ENCODE peak calls at places on chromosomes 7 and 10, in five cellular contexts. R is HepG2, Y is H1, V is HCT116, U is K562. G is an unnamed sample.

GRCh38 chr7:77537595-77538185 is 595 bp downstream of the PTPN12 start:
- DNase-seq in R (peak), Y (no peak), V (no peak), U (peak), G (no peak)

GRCh38 chr7:55348502-55348901 is 16.6 kb upstream of the LANCL2 start:
- DNase-seq in R (no peak), Y (no peak), V (no peak), U (no peak), G (no peak)

GRCh38 chr7:351256-351655 is 61.3 kb downstream of the FOXL3 start:
- DNase-seq in R (no peak), Y (no peak), V (no peak), U (no peak), G (no peak)

GRCh38 chr7:141864765-141865447 is 23.6 kb upstream of the PRSS37 start:
- DNase-seq in R (no peak), Y (no peak), V (no peak), U (no peak), G (no peak)

GRCh38 chr7:41685684-41686083 is 17.2 kb downstream of the INHBA start:
- DNase-seq in R (no peak), Y (no peak), V (no peak), U (no peak), G (no peak)

GRCh38 chr10:15123749-15124184 is 26.6 kb downstream of the RPP38 start:
- DNase-seq in R (no peak), Y (no peak), V (no peak), U (no peak), G (no peak)

GRCh38 chr7:29146082-29146706 is at the start of gene CPVL:
- DNase-seq in R (peak), Y (peak), V (peak), U (peak), G (no peak)

GRCh38 chr7:130135208-130136205 is 65.2 kb downstream of the KLHDC10 start:
- DNase-seq in R (no peak), Y (no peak), V (no peak), U (peak), G (no peak)

GRCh38 chr7:127888411-127888810 is 142.8 kb downstream of the LRRC4 start:
- DNase-seq in R (no peak), Y (no peak), V (no peak), U (no peak), G (no peak)

GRCh38 chr10:3480281-3480999 is 304.6 kb downstream of the KLF6 start:
- DNase-seq in R (no peak), Y (no peak), V (no peak), U (no peak), G (no peak)

GRCh38 chr10:43901302-43901701 is 252.6 kb upstream of the ZNF32 start:
- DNase-seq in R (no peak), Y (no peak), V (no peak), U (no peak), G (no peak)

GRCh38 chr7:128351296-128352123 is 7.8 kb upstream of the RBM28 start:
- DNase-seq in R (no peak), Y (peak), V (no peak), U (no peak), G (no peak)

GRCh38 chr7:129095258-129095657 is 40.3 kb upstream of the TNPO3 start:
- DNase-seq in R (no peak), Y (no peak), V (no peak), U (no peak), G (peak)

GRCh38 chr10:114526497-114527238 is 122.4 kb upstream of the AFAP1L2 start:
- DNase-seq in R (peak), Y (peak), V (peak), U (peak), G (peak)

GRCh38 chr10:120587061-120587460 is 130.0 kb downstream of the PLPP4 start:
- DNase-seq in R (no peak), Y (no peak), V (no peak), U (no peak), G (no peak)

GRCh38 chr10:49093922-49094321 is 21.4 kb downstream of the VSTM4 start:
- DNase-seq in R (no peak), Y (no peak), V (no peak), U (no peak), G (no peak)

GRCh38 chr7:47422631-47423030 is 159.3 kb downstream of the TNS3 start:
- DNase-seq in R (no peak), Y (no peak), V (no peak), U (no peak), G (no peak)

GRCh38 chr7:80634505-80634904 is 3.9 kb upstream of the CD36 start:
- DNase-seq in R (peak), Y (no peak), V (no peak), U (no peak), G (no peak)

GRCh38 chr7:1569833-1570632 is at the start of gene PSMG3:
- DNase-seq in R (peak), Y (peak), V (peak), U (peak), G (peak)
- H3K4me2 ChIP-seq in R (peak), Y (peak), V (peak), U (peak), G (peak)

GRCh38 chr10:103241262-103242011 is 4.2 kb upstream of the RPEL1 start:
- DNase-seq in R (peak), Y (no peak), V (peak), U (no peak), G (no peak)
- TF ChIP-seq ATF3 in R (no peak), Y (no peak), V (no peak), U (no peak), G (no peak)

GRCh38 chr10:78515037-78515872 is 481.6 kb downstream of the RPS24 start:
- DNase-seq in R (no peak), Y (peak), V (no peak), U (no peak), G (no peak)

GRCh38 chr10:78516236-78516635 is 482.6 kb downstream of the RPS24 start:
- DNase-seq in R (no peak), Y (peak), V (no peak), U (no peak), G (no peak)

GRCh38 chr10:78514459-78514858 is 480.8 kb downstream of the RPS24 start:
- DNase-seq in R (no peak), Y (peak), V (no peak), U (no peak), G (no peak)

GRCh38 chr10:78516741-78517140 is 483.1 kb downstream of the RPS24 start:
- DNase-seq in R (no peak), Y (peak), V (no peak), U (no peak), G (no peak)

DNA sequence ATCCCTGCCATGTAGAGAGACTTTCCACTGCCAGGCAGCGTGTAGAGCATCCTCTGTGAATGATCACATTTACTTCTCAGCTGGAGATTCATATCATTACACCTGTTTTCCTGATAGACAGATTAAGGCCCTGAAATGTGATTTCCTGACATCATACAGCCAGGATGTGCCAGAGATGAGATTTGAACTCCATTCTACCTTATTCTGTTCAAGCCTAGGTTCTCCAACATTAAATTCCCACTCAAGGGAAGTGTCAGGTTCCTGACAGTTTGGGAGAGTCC is 482.1 kb downstream of the RPS24 start:
- DNase-seq in R (no peak), Y (no peak), V (no peak), U (no peak), G (no peak)
- H3K4me2 ChIP-seq in R (no peak), Y (no peak), V (peak), U (no peak), G (no peak)

GRCh38 chr10:119283818-119284217 is 76.4 kb downstream of the GRK5 start:
- DNase-seq in R (no peak), Y (no peak), V (no peak), U (no peak), G (peak)
- TF ChIP-seq ATF3 in R (no peak), Y (no peak), V (no peak), U (no peak), G (no peak)

GRCh38 chr10:96259884-96260511 is 11.4 kb downstream of the BLNK start:
- DNase-seq in R (no peak), Y (no peak), V (no peak), U (no peak), G (no peak)

GRCh38 chr10:96255569-96256335 is 15.6 kb downstream of the BLNK start:
- DNase-seq in R (no peak), Y (no peak), V (no peak), U (no peak), G (no peak)

GRCh38 chr10:96259150-96259549 is 12.2 kb downstream of the BLNK start:
- DNase-seq in R (no peak), Y (no peak), V (no peak), U (no peak), G (no peak)

GRCh38 chr10:96254976-96255375 is 16.4 kb downstream of the BLNK start:
- DNase-seq in R (no peak), Y (no peak), V (no peak), U (no peak), G (no peak)

GRCh38 chr10:96257944-96258343 is 13.4 kb downstream of the BLNK start:
- DNase-seq in R (no peak), Y (peak), V (no peak), U (no peak), G (no peak)
- H3K4me2 ChIP-seq in R (no peak), Y (no peak), V (no peak), U (no peak), G (peak)

DNA sequence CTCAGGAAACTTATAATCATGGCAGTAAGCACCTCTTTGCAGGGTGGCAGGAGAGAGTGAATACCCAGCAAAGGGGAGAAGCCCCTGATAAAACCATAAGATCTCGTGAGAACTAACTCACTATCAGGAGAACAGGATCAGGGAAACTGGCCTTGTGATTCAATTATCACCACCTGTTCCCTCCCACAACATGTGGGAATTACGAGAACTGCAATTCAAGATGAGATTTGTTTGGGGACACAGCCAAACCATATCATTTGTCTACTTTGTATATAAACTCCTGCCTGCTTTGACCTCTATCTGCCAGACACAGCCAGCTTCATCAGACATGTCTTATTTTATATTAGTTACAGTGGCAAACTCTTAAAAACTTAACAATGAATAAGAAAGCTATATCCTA is 50.4 kb downstream of the ARMC3 start:
- DNase-seq in R (no peak), Y (no peak), V (no peak), U (no peak), G (no peak)
- TF ChIP-seq ATF3 in R (no peak), Y (no peak), V (no peak), U (no peak), G (no peak)

GRCh38 chr10:9824546-9825164 is 1193.0 kb upstream of the CELF2 start:
- DNase-seq in R (no peak), Y (no peak), V (no peak), U (peak), G (no peak)
- H3K4me2 ChIP-seq in R (no peak), Y (no peak), V (no peak), U (peak), G (no peak)

G was measured in GM12878.